ENCODE peak calls at places on chromosomes 6 and 20, in four cellular contexts. V is HepG2, A is GM12878, M is K562. W is an unnamed sample.

GRCh38 chr20:59151820-59152219 is 11.8 kb upstream of the ZNF831 start:
- DNase-seq in M (no peak), A (no peak), V (no peak), W (no peak)

GRCh38 chr6:93182933-93183479 is 236.4 kb downstream of the EPHA7 start:
- DNase-seq in V (no peak), A (no peak), M (no peak), W (no peak)

GRCh38 chr6:31037169-31037568 is 26.9 kb downstream of the MUC22 start:
- DNase-seq in A (no peak), V (no peak), M (no peak), W (no peak)

GRCh38 chr20:63617092-63617875 is 9.6 kb downstream of the GMEB2 start:
- DNase-seq in M (no peak), V (no peak), A (no peak), W (no peak)

GRCh38 chr20:58231678-58232077 is 3.2 kb upstream of the ANKRD60 start:
- DNase-seq in V (peak; percentile 35), M (no peak), A (no peak), W (no peak)

GRCh38 chr6:129203190-129203900 is 320.4 kb downstream of the LAMA2 start:
- DNase-seq in M (no peak), A (no peak), V (no peak), W (no peak)

GRCh38 chr6:16723833-16724232 is 37.4 kb downstream of the ATXN1 start:
- DNase-seq in V (peak; percentile 71), A (no peak), M (no peak), W (no peak)

GRCh38 chr20:62356143-62356947 is 10.8 kb downstream of the LAMA5 start:
- DNase-seq in V (no peak), A (no peak), M (no peak), W (no peak)

GRCh38 chr6:166664135-166664534 is 37.1 kb upstream of the RPS6KA2 start:
- DNase-seq in M (no peak), A (no peak), V (no peak), W (no peak)

GRCh38 chr20:36591854-36592641 is 13.5 kb upstream of the RAB5IF start:
- DNase-seq in M (peak; percentile 55), V (peak; percentile 73), A (no peak), W (peak; percentile 48)

GRCh38 chr6:36794704-36795065 is 44.6 kb downstream of the CPNE5 start:
- DNase-seq in A (no peak), V (no peak), M (no peak), W (no peak)

GRCh38 chr6:36793296-36793912 is 45.8 kb downstream of the CPNE5 start:
- DNase-seq in M (no peak), A (no peak), V (no peak), W (no peak)

GRCh38 chr6:36797055-36797454 is 42.2 kb downstream of the CPNE5 start:
- DNase-seq in V (no peak), A (no peak), M (no peak), W (no peak)

GRCh38 chr6:36791553-36792171 is 47.6 kb downstream of the CPNE5 start:
- DNase-seq in V (no peak), M (no peak), A (no peak), W (no peak)

DNA sequence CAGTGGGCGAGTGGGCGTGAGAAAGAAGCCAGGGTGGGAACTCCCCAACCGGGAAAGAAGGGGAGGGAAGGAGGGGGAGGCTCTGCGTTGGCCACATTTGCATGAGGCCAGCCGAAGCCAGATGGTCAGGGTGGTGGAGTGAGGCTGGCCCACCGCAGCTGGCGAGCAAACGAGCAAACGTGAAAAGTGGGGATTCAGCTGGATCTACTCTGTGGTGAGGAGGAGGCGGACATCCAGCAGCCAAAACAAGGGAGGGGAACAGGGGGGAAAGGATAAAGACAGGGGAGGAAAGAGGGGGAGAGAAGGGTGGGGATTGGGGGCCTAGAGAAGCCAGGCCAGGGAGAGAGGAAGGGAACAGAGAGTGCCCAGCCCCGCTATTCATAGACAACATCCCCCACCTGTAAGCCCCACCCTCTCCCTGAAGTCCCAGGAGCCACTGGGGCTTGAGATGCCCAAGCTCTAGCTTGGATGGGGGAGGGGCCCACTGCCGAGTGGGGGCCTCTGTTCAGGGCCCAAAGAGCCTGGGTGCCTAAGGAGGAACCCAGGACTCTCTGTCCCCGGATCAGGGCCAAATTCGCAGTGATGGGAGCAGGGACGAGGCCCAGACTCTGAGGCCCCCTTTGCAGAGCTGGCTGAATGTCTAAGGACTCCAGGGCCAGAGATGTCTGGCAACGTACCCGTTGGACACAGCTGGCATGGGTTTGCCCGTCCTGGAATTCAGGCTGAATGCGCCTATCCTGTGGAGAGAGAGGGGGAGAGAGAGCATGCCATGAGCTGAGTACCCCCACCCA is 45.1 kb downstream of the CPNE5 start:
- DNase-seq in A (no peak), V (no peak), M (no peak), W (no peak)
- TF ChIP-seq FOXK2 in A (no peak), V (no peak), M (no peak), W (no peak)

GRCh38 chr6:139249387-139249786 is 42.4 kb downstream of the TXLNB start:
- DNase-seq in V (no peak), A (no peak), M (no peak), W (no peak)
- TF ChIP-seq FOXK2 in V (no peak), A (no peak), M (no peak), W (no peak)

GRCh38 chr20:38121741-38122140 is 43.3 kb downstream of the TGM2 start:
- DNase-seq in M (peak; percentile 38), A (no peak), V (no peak), W (no peak)
- TF ChIP-seq FOXK2 in M (no peak), A (no peak), V (no peak), W (no peak)

GRCh38 chr6:14877758-14878157 is 368.1 kb upstream of the JARID2 start:
- DNase-seq in M (no peak), V (no peak), A (no peak), W (no peak)
- TF ChIP-seq FOXK2 in M (no peak), V (no peak), A (no peak), W (no peak)

DNA sequence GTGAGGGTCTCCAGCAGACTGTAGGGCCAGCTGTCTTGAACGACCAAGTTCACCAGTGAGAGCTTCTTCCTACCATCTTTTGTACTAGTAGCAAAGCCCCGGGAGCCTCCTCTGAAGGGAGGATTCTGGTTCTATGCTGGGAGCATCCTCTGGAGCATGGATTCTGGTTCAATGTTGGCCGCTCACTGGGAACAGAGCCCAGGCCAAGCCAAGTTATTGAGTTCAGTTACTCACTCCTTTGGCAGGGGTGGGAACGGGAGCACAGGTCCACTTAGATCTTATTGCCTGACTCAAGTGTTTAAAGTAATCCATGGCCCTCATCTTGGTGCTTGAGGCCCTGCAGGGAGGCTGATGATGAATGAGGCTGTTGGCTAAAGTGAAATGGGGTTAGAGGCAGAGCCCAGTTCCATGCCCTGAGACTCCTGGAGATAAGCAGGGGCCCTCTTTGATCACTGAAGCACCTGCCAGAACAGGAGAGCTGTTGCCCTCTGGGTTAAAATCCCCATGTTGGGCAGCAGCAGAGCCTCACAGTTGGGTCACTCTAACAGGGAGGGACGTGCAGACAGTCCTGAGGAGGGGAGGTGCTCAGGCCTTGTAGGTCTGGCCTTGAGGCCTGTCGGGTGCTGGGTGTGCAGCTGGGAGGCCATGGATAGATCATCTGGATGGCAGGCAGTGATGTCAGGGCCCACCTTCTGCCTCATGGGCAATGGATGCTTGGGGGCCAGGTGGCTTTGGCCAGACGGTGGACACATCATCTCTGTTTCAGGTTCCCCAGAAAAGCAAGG is 98.3 kb upstream of the SYNDIG1 start:
- DNase-seq in V (no peak), M (no peak), A (no peak), W (no peak)
- TF ChIP-seq FOXK2 in V (no peak), M (no peak), A (no peak), W (no peak)